ENCODE peak calls at places on chromosomes 1 and 21, in six cellular contexts. Y, Q, L, R, A and S are unnamed samples.

GRCh38 chr1:60911980-60912692 is 170.2 kb upstream of the NFIA start:
- DNase-seq in Y (no peak), Q (no peak), L (no peak), R (peak; percentile 61), A (no peak), S (no peak)

GRCh38 chr1:209861242-209861641 is 33.5 kb downstream of the UTP25 start:
- DNase-seq in Y (no peak), Q (no peak), L (no peak), R (no peak), A (no peak), S (no peak)

GRCh38 chr1:233326995-233327937 is at the start of gene MAP3K21:
- DNase-seq in Y (peak; percentile 97), Q (peak; percentile 97), L (peak; percentile 79), R (peak; percentile 77), A (peak; percentile 97), S (peak; percentile 82)

GRCh38 chr1:206469411-206469932 is 804 bp upstream of the IKBKE start:
- DNase-seq in Y (no peak), Q (peak; percentile 84), L (peak; percentile 13), R (no peak), A (no peak), S (no peak)

GRCh38 chr1:192729500-192729899 is 79.3 kb upstream of the RGS2 start:
- DNase-seq in Y (no peak), Q (no peak), L (no peak), R (no peak), A (no peak), S (no peak)

GRCh38 chr1:226542623-226543103 is 5.9 kb upstream of the STUM start:
- DNase-seq in Y (peak; percentile 46), Q (peak; percentile 65), L (no peak), R (peak; percentile 37), A (no peak), S (no peak)

GRCh38 chr1:10943991-10944730 is 68.3 kb upstream of the TARDBP start:
- DNase-seq in Y (no peak), Q (peak; percentile 87), L (no peak), R (no peak), A (peak; percentile 54), S (peak; percentile 59)

GRCh38 chr1:156652131-156652991 is 10.4 kb downstream of the BCAN start:
- DNase-seq in Y (no peak), Q (no peak), L (no peak), R (no peak), A (no peak), S (no peak)

GRCh38 chr1:29332204-29332603 is 95.9 kb downstream of the PTPRU start:
- DNase-seq in Y (no peak), Q (peak; percentile 42), L (no peak), R (no peak), A (peak; percentile 76), S (peak; percentile 15)

GRCh38 chr1:1173793-1174415 is at the start of gene TTLL10:
- DNase-seq in Y (no peak), Q (peak; percentile 35), L (no peak), R (peak; percentile 12), A (no peak), S (no peak)

GRCh38 chr21:41316641-41317392 is at the start of gene FAM3B:
- DNase-seq in Y (peak; percentile 60), Q (no peak), L (no peak), R (no peak), A (no peak), S (no peak)

GRCh38 chr1:109239580-109240068 is 9.7 kb upstream of the CELSR2 start:
- DNase-seq in Y (no peak), Q (no peak), L (no peak), R (no peak), A (peak; percentile 80), S (peak; percentile 56)

GRCh38 chr1:99682291-99682751 is 36.4 kb downstream of the PALMD start:
- DNase-seq in Y (no peak), Q (no peak), L (no peak), R (no peak), A (no peak), S (peak; percentile 69)

GRCh38 chr1:91851130-91852010 is 34.6 kb downstream of the TGFBR3 start:
- DNase-seq in Y (peak; percentile 89), Q (peak; percentile 89), L (no peak), R (peak; percentile 85), A (no peak), S (peak; percentile 79)

GRCh38 chr1:103198076-103198475 is 89.8 kb upstream of the COL11A1 start:
- DNase-seq in Y (no peak), Q (no peak), L (no peak), R (no peak), A (no peak), S (no peak)

GRCh38 chr1:247639381-247639981 is 34.1 kb downstream of the OR2G3 start:
- DNase-seq in Y (peak; percentile 81), Q (peak; percentile 89), L (no peak), R (peak; percentile 62), A (no peak), S (peak; percentile 40)

GRCh38 chr1:53678948-53679825 is 59.8 kb downstream of the GLIS1 start:
- DNase-seq in Y (no peak), Q (no peak), L (no peak), R (no peak), A (no peak), S (no peak)

GRCh38 chr1:117363591-117364048 is 3.6 kb upstream of the MAN1A2 start:
- DNase-seq in Y (no peak), Q (no peak), L (no peak), R (no peak), A (no peak), S (no peak)

GRCh38 chr1:107626075-107626796 is 338.7 kb downstream of the VAV3 start:
- DNase-seq in Y (no peak), Q (no peak), L (no peak), R (no peak), A (no peak), S (peak; percentile 54)

GRCh38 chr1:241475688-241476087 is 43.9 kb downstream of the FH start:
- DNase-seq in Y (no peak), Q (no peak), L (no peak), R (no peak), A (no peak), S (no peak)

GRCh38 chr1:10338047-10338446 is 60.8 kb upstream of the PGD start:
- DNase-seq in Y (peak; percentile 38), Q (peak; percentile 38), L (peak; percentile 6), R (peak; percentile 27), A (peak; percentile 64), S (peak; percentile 24)

GRCh38 chr1:228472655-228473054 is 14.5 kb upstream of the RNF187 start:
- DNase-seq in Y (no peak), Q (no peak), L (no peak), R (no peak), A (no peak), S (no peak)

GRCh38 chr1:27600500-27601175 is 3.3 kb downstream of the AHDC1 start:
- DNase-seq in Y (no peak), Q (no peak), L (no peak), R (no peak), A (no peak), S (no peak)

GRCh38 chr21:18951291-18952038 is 547.9 kb upstream of the TMPRSS15 start:
- DNase-seq in Y (no peak), Q (peak; percentile 42), L (no peak), R (no peak), A (peak; percentile 23), S (no peak)

GRCh38 chr1:111620412-111620971 is 903 bp downstream of the RAP1A start:
- DNase-seq in Y (no peak), Q (peak; percentile 65), L (no peak), R (no peak), A (peak; percentile 54), S (peak; percentile 65)

GRCh38 chr1:174308604-174309003 is 139.2 kb upstream of the GPR52 start:
- DNase-seq in Y (no peak), Q (no peak), L (no peak), R (no peak), A (no peak), S (no peak)
- H3K9me3 ChIP-seq in Y (peaks cover 52% of the 10 kb centered on the region), Q (no peaks in the 10 kb centered on the region), L (no peaks in the 10 kb centered on the region), R (peaks cover 6% of the 10 kb centered on the region), A (no peaks in the 10 kb centered on the region), S (peaks cover 3% of the 10 kb centered on the region)

DNA sequence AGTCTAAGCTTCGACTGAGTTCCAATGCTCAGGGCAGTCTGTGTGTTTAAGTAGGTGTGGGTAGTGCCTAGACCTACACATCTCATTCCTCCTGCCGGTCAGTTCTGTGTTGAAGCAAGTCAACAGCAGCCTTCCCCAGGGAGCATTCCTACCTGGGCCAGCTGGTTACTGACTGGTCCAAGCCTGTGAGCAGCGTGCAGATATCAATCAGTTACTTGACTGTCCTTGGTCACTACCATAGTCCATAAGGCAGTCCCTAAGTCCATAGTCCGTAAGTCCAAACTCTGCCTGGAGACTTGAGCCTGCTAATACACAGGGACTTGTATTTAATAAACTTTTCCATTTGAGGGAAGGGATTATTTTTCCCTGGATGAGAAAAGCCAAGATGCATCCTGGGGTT is 171.9 kb downstream of the PGBD5 start:
- DNase-seq in Y (no peak), Q (no peak), L (no peak), R (no peak), A (no peak), S (no peak)
- H3K36me3 ChIP-seq in Y (no peaks in the 10 kb centered on the region), Q (peaks cover 5% of the 10 kb centered on the region), L (peaks cover 10% of the 10 kb centered on the region), R (peaks cover 89% of the 10 kb centered on the region), A (peaks cover 33% of the 10 kb centered on the region), S (peaks cover 69% of the 10 kb centered on the region)

DNA sequence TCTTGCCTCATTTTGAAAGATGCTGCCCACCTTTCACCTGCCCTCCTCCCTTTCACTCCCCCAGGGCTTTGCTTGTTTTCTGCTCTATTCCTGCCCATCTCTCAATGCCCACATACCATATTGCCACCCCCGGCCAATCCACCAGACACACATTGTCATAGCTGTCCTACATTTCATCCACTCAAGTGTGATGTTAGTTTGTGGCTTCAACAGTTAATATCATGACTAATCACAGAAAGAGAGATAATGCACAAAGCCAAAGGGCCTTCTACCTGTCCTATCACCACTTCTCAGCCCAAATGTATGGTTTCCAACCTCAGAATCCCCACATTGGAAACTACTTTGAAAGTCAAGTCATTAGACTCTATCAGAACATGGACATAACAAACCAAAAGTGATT is 18.0 kb upstream of the RCSD1 start:
- DNase-seq in Y (no peak), Q (no peak), L (no peak), R (no peak), A (no peak), S (no peak)
- H3K9me3 ChIP-seq in Y (peaks cover 11% of the 10 kb centered on the region), Q (no peaks in the 10 kb centered on the region), L (peaks cover 8% of the 10 kb centered on the region), R (no peaks in the 10 kb centered on the region), A (no peaks in the 10 kb centered on the region), S (peaks cover 13% of the 10 kb centered on the region)

GRCh38 chr1:204001166-204001901 is 71.6 kb upstream of the SOX13 start:
- DNase-seq in Y (no peak), Q (no peak), L (no peak), R (no peak), A (no peak), S (no peak)

GRCh38 chr1:203995228-203995627 is 77.7 kb upstream of the SOX13 start:
- DNase-seq in Y (no peak), Q (no peak), L (no peak), R (no peak), A (no peak), S (no peak)

GRCh38 chr1:203999618-204000017 is 73.3 kb upstream of the SOX13 start:
- DNase-seq in Y (no peak), Q (no peak), L (no peak), R (no peak), A (no peak), S (no peak)

GRCh38 chr1:203992440-203992839 is 80.5 kb upstream of the SOX13 start:
- DNase-seq in Y (no peak), Q (no peak), L (no peak), R (no peak), A (no peak), S (no peak)

DNA sequence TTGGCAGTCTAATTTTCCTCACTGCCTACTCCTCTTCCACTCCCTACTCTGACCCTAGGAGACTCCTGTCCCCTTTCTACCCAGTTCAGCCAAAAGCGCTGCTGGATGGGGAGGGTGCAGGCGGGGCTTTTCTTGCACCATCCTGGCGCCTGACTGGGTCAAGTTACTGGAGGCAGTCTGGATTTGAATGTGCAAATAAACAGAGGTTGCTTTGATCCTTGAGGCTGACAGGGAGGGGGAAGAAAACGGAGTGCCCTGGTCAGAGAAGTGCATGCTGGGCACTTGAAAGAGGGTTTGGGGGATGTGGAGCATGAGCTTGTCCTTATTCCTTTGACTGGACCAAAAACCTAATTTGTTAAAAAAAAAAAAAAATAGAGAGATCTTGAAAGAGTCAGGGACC is 76.8 kb upstream of the SOX13 start:
- DNase-seq in Y (no peak), Q (no peak), L (no peak), R (no peak), A (no peak), S (peak; percentile 11)
- H3K36me3 ChIP-seq in Y (no peaks in the 10 kb centered on the region), Q (no peaks in the 10 kb centered on the region), L (no peaks in the 10 kb centered on the region), R (no peaks in the 10 kb centered on the region), A (no peaks in the 10 kb centered on the region), S (no peaks in the 10 kb centered on the region)